ENCODE peak calls at places on chromosomes 12 and 14, in eight cellular contexts. C is NCI-H1694 treated with DMSO at 0.1 percent for 48 hours, R is Right ventricle myocardium superior, H is RCC 7860, M is GOT3, G is T-helper 1 cell, W is RPMI8226, Z is HS-27A. A is an unnamed sample.

GRCh38 chr14:24463806-24464785 is 21.5 kb upstream of the SDR39U1 start:
- DNase-seq in C (no peak), R (no peak), H (no peak), M (no peak), G (no peak), W (no peak), Z (no peak), A (no peak)

GRCh38 chr14:65336191-65336591 is 76.3 kb upstream of the FUT8 start:
- DNase-seq in C (no peak), R (no peak), H (no peak), M (no peak), G (no peak), W (no peak), Z (no peak), A (peak)

GRCh38 chr14:54481695-54482094 is 7.1 kb downstream of the GMFB start:
- DNase-seq in C (no peak), R (no peak), H (no peak), M (no peak), G (no peak), W (no peak), Z (no peak), A (no peak)

GRCh38 chr14:39974036-39974435 is 541.8 kb upstream of the FBXO33 start:
- DNase-seq in C (no peak), R (no peak), H (peak), M (no peak), G (no peak), W (no peak), Z (no peak), A (no peak)

GRCh38 chr12:27999521-27999920 is 27.0 kb upstream of the PTHLH start:
- DNase-seq in C (no peak), R (no peak), H (no peak), M (no peak), G (no peak), W (no peak), Z (peak), A (no peak)

GRCh38 chr12:4275869-4276253 is 2.3 kb downstream of the CCND2 start:
- DNase-seq in C (no peak), R (no peak), H (no peak), M (no peak), G (no peak), W (peak), Z (no peak), A (no peak)

GRCh38 chr12:110741371-110741770 is 1.3 kb downstream of the PPP1CC start:
- DNase-seq in C (no peak), R (no peak), H (no peak), M (no peak), G (no peak), W (peak), Z (no peak), A (no peak)

GRCh38 chr12:30972035-30972434 is 45.5 kb downstream of the TSPAN11 start:
- DNase-seq in C (no peak), R (no peak), H (no peak), M (no peak), G (no peak), W (no peak), Z (no peak), A (no peak)

GRCh38 chr14:64800000-64800399 is 79.7 kb downstream of the SPTB start:
- DNase-seq in C (peak), R (peak), H (no peak), M (no peak), G (no peak), W (peak), Z (no peak), A (no peak)

GRCh38 chr14:101197595-101198397 is 294.3 kb upstream of the RTL1 start:
- DNase-seq in C (no peak), R (no peak), H (no peak), M (no peak), G (no peak), W (no peak), Z (no peak), A (no peak)

GRCh38 chr12:132475304-132476037 is 14.5 kb upstream of the FBRSL1 start:
- DNase-seq in C (no peak), R (peak), H (no peak), M (no peak), G (peak), W (no peak), Z (no peak), A (no peak)

GRCh38 chr12:43029971-43030370 is 440.4 kb upstream of the PRICKLE1 start:
- DNase-seq in C (no peak), R (no peak), H (no peak), M (no peak), G (no peak), W (no peak), Z (peak), A (no peak)

GRCh38 chr12:88579941-88580871 is at the start of gene KITLG:
- DNase-seq in C (peak), R (peak), H (peak), M (peak), G (no peak), W (peak), Z (peak), A (no peak)

GRCh38 chr14:100246809-100247428 is 8.0 kb downstream of the YY1 start:
- DNase-seq in C (peak), R (no peak), H (peak), M (no peak), G (no peak), W (peak), Z (no peak), A (no peak)

GRCh38 chr14:105123981-105124836 is 44.4 kb downstream of the JAG2 start:
- DNase-seq in C (no peak), R (no peak), H (no peak), M (no peak), G (no peak), W (no peak), Z (no peak), A (no peak)

GRCh38 chr12:124861492-124861891 is 2.2 kb downstream of the SCARB1 start:
- DNase-seq in C (no peak), R (peak), H (no peak), M (no peak), G (no peak), W (peak), Z (no peak), A (no peak)

GRCh38 chr14:101478796-101479410 is 82.4 kb upstream of the DIO3 start:
- DNase-seq in C (no peak), R (no peak), H (no peak), M (no peak), G (no peak), W (no peak), Z (no peak), A (no peak)

GRCh38 chr12:99810718-99811593 is 163.4 kb downstream of the GARIN6 start:
- DNase-seq in C (peak), R (no peak), H (peak), M (no peak), G (no peak), W (peak), Z (no peak), A (no peak)

GRCh38 chr12:132154341-132154761 is 10.1 kb downstream of the NOC4L start:
- DNase-seq in C (no peak), R (peak), H (no peak), M (no peak), G (no peak), W (no peak), Z (no peak), A (no peak)

GRCh38 chr14:68966872-68967301 is 12.2 kb downstream of the ACTN1 start:
- DNase-seq in C (no peak), R (no peak), H (no peak), M (no peak), G (no peak), W (no peak), Z (no peak), A (no peak)

GRCh38 chr12:15584366-15585041 is 204.7 kb downstream of the EPS8 start:
- DNase-seq in C (peak), R (no peak), H (no peak), M (no peak), G (no peak), W (peak), Z (no peak), A (no peak)

GRCh38 chr14:23538785-23539184 is 12.8 kb downstream of the ZFHX2 start:
- DNase-seq in C (peak), R (peak), H (no peak), M (no peak), G (no peak), W (no peak), Z (no peak), A (no peak)

GRCh38 chr12:96743606-96744005 is 163.5 kb upstream of the NEDD1 start:
- DNase-seq in C (no peak), R (no peak), H (no peak), M (no peak), G (no peak), W (no peak), Z (no peak), A (no peak)

GRCh38 chr12:29306267-29306666 is 74.7 kb downstream of the ERGIC2 start:
- DNase-seq in C (no peak), R (no peak), H (no peak), M (no peak), G (no peak), W (no peak), Z (no peak), A (no peak)

GRCh38 chr14:103803661-103804060 is 43.7 kb downstream of the PPP1R13B start:
- DNase-seq in C (no peak), R (no peak), H (peak), M (no peak), G (no peak), W (no peak), Z (no peak), A (no peak)

GRCh38 chr14:39469094-39469710 is 37.0 kb upstream of the FBXO33 start:
- DNase-seq in C (no peak), R (no peak), H (no peak), M (no peak), G (no peak), W (peak), Z (no peak), A (no peak)

GRCh38 chr12:40105515-40106201 is at the start of gene SLC2A13:
- DNase-seq in C (no peak), R (peak), H (peak), M (peak), G (peak), W (peak), Z (peak), A (no peak)

GRCh38 chr14:60651051-60651935 is 2.0 kb upstream of the SIX1 start:
- DNase-seq in C (no peak), R (no peak), H (no peak), M (no peak), G (no peak), W (no peak), Z (no peak), A (no peak)

GRCh38 chr12:71223139-71223538 is 65.3 kb upstream of the TSPAN8 start:
- DNase-seq in C (no peak), R (no peak), H (no peak), M (no peak), G (no peak), W (no peak), Z (no peak), A (no peak)

GRCh38 chr12:133129368-133130037 is 571 bp downstream of the ZNF891 start:
- DNase-seq in C (no peak), R (no peak), H (peak), M (no peak), G (no peak), W (no peak), Z (no peak), A (no peak)